ENCODE peak calls at places on chromosomes 2 and 18, in ten cellular contexts. U, F, R, S, Q, N, Y, O, B and I are unnamed samples.

GRCh38 chr2:105488198-105488757 is 89.4 kb upstream of the FHL2 start:
- DNase-seq in U (no peak), F (no peak), R (no peak), S (no peak), Q (no peak), N (no peak), Y (no peak), O (no peak), B (no peak), I (no peak)

GRCh38 chr2:171670655-171671054 is 16.6 kb upstream of the DYNC1I2 start:
- DNase-seq in U (peak), F (no peak), R (no peak), S (no peak), Q (no peak), N (no peak), Y (no peak), O (no peak), B (no peak), I (no peak)

GRCh38 chr18:31578126-31578525 is 13.6 kb upstream of the TTR start:
- DNase-seq in U (no peak), F (no peak), R (no peak), S (no peak), Q (no peak), N (no peak), Y (no peak), O (no peak), B (no peak), I (no peak)

GRCh38 chr18:21672868-21673267 is 31.7 kb downstream of the ABHD3 start:
- DNase-seq in U (peak), F (no peak), R (no peak), S (no peak), Q (peak), N (no peak), Y (peak), O (no peak), B (no peak), I (no peak)

GRCh38 chr2:46798041-46798440 is 117.6 kb downstream of the MCFD2 start:
- DNase-seq in U (no peak), F (no peak), R (no peak), S (peak), Q (no peak), N (no peak), Y (no peak), O (no peak), B (no peak), I (no peak)

GRCh38 chr2:68948695-68949094 is 4.0 kb downstream of the GKN2 start:
- DNase-seq in U (no peak), F (no peak), R (no peak), S (no peak), Q (no peak), N (no peak), Y (no peak), O (no peak), B (no peak), I (no peak)

GRCh38 chr2:26179446-26179907 is 6.6 kb downstream of the GAREM2 start:
- DNase-seq in U (no peak), F (no peak), R (no peak), S (no peak), Q (no peak), N (no peak), Y (no peak), O (no peak), B (no peak), I (peak)

GRCh38 chr2:202633470-202633869 is 1.3 kb upstream of the FAM117B start:
- DNase-seq in U (no peak), F (no peak), R (no peak), S (no peak), Q (no peak), N (no peak), Y (no peak), O (no peak), B (no peak), I (no peak)

GRCh38 chr2:236107971-236108625 is 60.1 kb downstream of the GBX2 start:
- DNase-seq in U (no peak), F (no peak), R (no peak), S (no peak), Q (no peak), N (no peak), Y (no peak), O (no peak), B (no peak), I (no peak)

GRCh38 chr18:5463390-5463789 is 80.4 kb downstream of the EPB41L3 start:
- DNase-seq in U (peak), F (no peak), R (no peak), S (peak), Q (no peak), N (no peak), Y (peak), O (peak), B (no peak), I (no peak)

GRCh38 chr2:33395660-33396249 is 80.7 kb upstream of the RASGRP3 start:
- DNase-seq in U (peak), F (no peak), R (peak), S (no peak), Q (peak), N (no peak), Y (peak), O (no peak), B (peak), I (peak)

GRCh38 chr2:82789886-82790276 is 1669.2 kb downstream of the SUCLG1 start:
- DNase-seq in U (peak), F (no peak), R (no peak), S (no peak), Q (no peak), N (no peak), Y (no peak), O (no peak), B (no peak), I (no peak)

GRCh38 chr2:59874971-59875755 is 678.3 kb downstream of the BCL11A start:
- DNase-seq in U (no peak), F (no peak), R (no peak), S (no peak), Q (no peak), N (no peak), Y (no peak), O (no peak), B (no peak), I (no peak)

GRCh38 chr2:19138264-19138825 is 220.1 kb downstream of the OSR1 start:
- DNase-seq in U (no peak), F (no peak), R (no peak), S (no peak), Q (no peak), N (no peak), Y (no peak), O (no peak), B (no peak), I (no peak)

GRCh38 chr2:24050041-24050655 is 607 bp downstream of the FKBP1B start:
- DNase-seq in U (peak), F (no peak), R (no peak), S (peak), Q (no peak), N (no peak), Y (peak), O (no peak), B (no peak), I (no peak)

GRCh38 chr2:64524604-64525322 is 635 bp downstream of the AFTPH start:
- DNase-seq in U (no peak), F (peak), R (no peak), S (peak), Q (peak), N (peak), Y (peak), O (no peak), B (no peak), I (no peak)

GRCh38 chr2:105781274-105781673 is 36.6 kb downstream of the NCK2 start:
- DNase-seq in U (no peak), F (no peak), R (no peak), S (no peak), Q (no peak), N (no peak), Y (no peak), O (no peak), B (no peak), I (no peak)

GRCh38 chr18:61922435-61922834 is 29.6 kb upstream of the RNF152 start:
- DNase-seq in U (peak), F (no peak), R (no peak), S (no peak), Q (peak), N (no peak), Y (no peak), O (no peak), B (no peak), I (no peak)

GRCh38 chr2:16114836-16115235 is 174.5 kb downstream of the MYCN start:
- DNase-seq in U (no peak), F (no peak), R (no peak), S (no peak), Q (no peak), N (no peak), Y (no peak), O (no peak), B (no peak), I (no peak)

GRCh38 chr2:162732946-162733698 is 105.4 kb downstream of the KCNH7 start:
- DNase-seq in U (peak), F (no peak), R (no peak), S (no peak), Q (no peak), N (no peak), Y (peak), O (no peak), B (no peak), I (no peak)

GRCh38 chr2:199680482-199680881 is 170.5 kb downstream of the FTCDNL1 start:
- DNase-seq in U (no peak), F (no peak), R (no peak), S (no peak), Q (no peak), N (no peak), Y (no peak), O (no peak), B (no peak), I (no peak)